ENCODE peak calls at places on chromosome 7, in four cellular contexts. G is body of pancreas, Z is fibroblast of mammary gland, K is right atrium auricular region. B is an unnamed sample.

GRCh38 chr7:150665882-150666281 is 19.6 kb upstream of the GIMAP2 start:
- DNase-seq in K (no peak), Z (no peak), G (no peak), B (no peak)

GRCh38 chr7:46256870-46257528 is 335.9 kb upstream of the IGFBP3 start:
- DNase-seq in Z (peak; percentile 61), K (no peak), G (no peak), B (no peak)

GRCh38 chr7:123872908-123873307 is 27.9 kb downstream of the HYAL4 start:
- DNase-seq in K (no peak), G (no peak), Z (no peak), B (no peak)

GRCh38 chr7:129434172-129434845 is at the start of gene STRIP2:
- DNase-seq in K (peak; percentile 91), Z (peak; percentile 55), G (peak; percentile 96), B (peak; percentile 86)

GRCh38 chr7:29607889-29608288 is 44.3 kb downstream of the PRR15 start:
- DNase-seq in K (no peak), Z (peak; percentile 65), G (no peak), B (peak; percentile 62)

GRCh38 chr7:148255333-148255732 is 335.2 kb upstream of the C7orf33 start:
- DNase-seq in G (no peak), Z (no peak), K (no peak), B (no peak)

GRCh38 chr7:157674715-157675426 is 338.1 kb downstream of the DNAJB6 start:
- DNase-seq in Z (no peak), G (no peak), K (no peak), B (no peak)

GRCh38 chr7:139702313-139702731 is 75.5 kb downstream of the HIPK2 start:
- DNase-seq in G (peak; percentile 41), Z (no peak), K (no peak), B (no peak)

GRCh38 chr7:16989883-16990413 is 108.2 kb upstream of the AGR3 start:
- DNase-seq in K (peak; percentile 83), Z (peak; percentile 90), G (peak; percentile 68), B (peak; percentile 74)

GRCh38 chr7:1421020-1421790 is 38.1 kb downstream of the MICALL2 start:
- DNase-seq in G (no peak), K (no peak), Z (no peak), B (no peak)

GRCh38 chr7:7103343-7104313 is 78.7 kb upstream of the C1GALT1 start:
- DNase-seq in G (no peak), K (no peak), Z (peak; percentile 83), B (no peak)

GRCh38 chr7:29194594-29195417 is at the start of gene CHN2:
- DNase-seq in K (peak; percentile 66), Z (peak; percentile 11), G (peak; percentile 82), B (peak; percentile 66)

GRCh38 chr7:149495785-149496641 is 1.6 kb downstream of the ZNF746 start:
- DNase-seq in Z (peak; percentile 81), K (peak; percentile 92), G (peak; percentile 70), B (peak; percentile 45)

GRCh38 chr7:121475806-121476205 is 79.7 kb upstream of the FAM3C start:
- DNase-seq in Z (peak; percentile 21), K (no peak), G (peak; percentile 85), B (no peak)

GRCh38 chr7:151060416-151061234 is 1.2 kb downstream of the SLC4A2 start:
- DNase-seq in G (peak; percentile 67), Z (peak; percentile 36), K (no peak), B (peak; percentile 19)

GRCh38 chr7:106045592-106045991 is 66.5 kb downstream of the SYPL1 start:
- DNase-seq in K (no peak), G (no peak), Z (peak; percentile 66), B (no peak)

GRCh38 chr7:150835702-150836280 is 16.5 kb upstream of the AOC1 start:
- DNase-seq in Z (no peak), G (no peak), K (no peak), B (no peak)

GRCh38 chr7:137981175-137981574 is 20.7 kb downstream of the CREB3L2 start:
- DNase-seq in G (no peak), K (no peak), Z (no peak), B (no peak)

GRCh38 chr7:151437163-151437553 is 2.8 kb downstream of the CRYGN start:
- DNase-seq in G (no peak), Z (no peak), K (no peak), B (no peak)

GRCh38 chr7:72080349-72080766 is 331.8 kb downstream of the CALN1 start:
- DNase-seq in K (peak; percentile 9), G (peak; percentile 29), Z (no peak), B (no peak)

GRCh38 chr7:17307969-17308648 is 9.7 kb downstream of the AHR start:
- DNase-seq in G (no peak), K (no peak), Z (no peak), B (no peak)

GRCh38 chr7:1770331-1770730 is 100.3 kb downstream of the ELFN1 start:
- DNase-seq in K (no peak), G (no peak), Z (no peak), B (no peak)

GRCh38 chr7:95886501-95887090 is 114.2 kb downstream of the DYNC1I1 start:
- DNase-seq in Z (peak; percentile 25), G (no peak), K (no peak), B (no peak)

GRCh38 chr7:126119981-126120380 is 1132.8 kb downstream of the GRM8 start:
- DNase-seq in G (no peak), K (no peak), Z (no peak), B (no peak)

GRCh38 chr7:40530292-40530691 is 395.5 kb downstream of the SUGCT start:
- DNase-seq in K (no peak), G (no peak), Z (no peak), B (no peak)

GRCh38 chr7:131466735-131467365 is 89.6 kb downstream of the PODXL start:
- DNase-seq in K (no peak), G (no peak), Z (no peak), B (peak; percentile 5)

GRCh38 chr7:128059143-128059975 is 28.1 kb upstream of the LRRC4 start:
- DNase-seq in K (no peak), G (no peak), Z (no peak), B (no peak)

GRCh38 chr7:55128693-55129394 is 110.0 kb downstream of the EGFR start:
- DNase-seq in Z (peak; percentile 84), G (no peak), K (no peak), B (no peak)

DNA sequence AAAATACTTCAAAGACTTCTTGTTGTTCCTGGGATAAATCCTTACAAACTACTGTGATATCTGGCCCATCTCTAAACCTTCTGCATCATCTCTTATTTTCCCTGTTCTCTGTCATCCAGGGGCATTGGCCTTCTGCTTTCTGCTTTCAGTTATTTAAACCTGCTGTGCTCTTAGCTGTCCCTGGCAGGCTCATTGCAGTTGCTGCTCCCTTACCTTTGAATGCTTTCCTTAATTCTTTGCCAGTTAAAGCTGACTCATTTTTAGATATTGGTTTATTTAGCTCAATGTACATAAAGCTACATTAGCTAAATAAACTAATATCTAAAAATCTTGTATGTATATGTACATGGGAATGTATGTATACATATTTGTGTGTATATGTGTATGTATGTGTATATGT is 40.6 kb upstream of the CD36 start:
- DNase-seq in K (no peak), Z (no peak), G (no peak), B (peak; percentile 5)
- H3K4me3 ChIP-seq in K (no peak overlapping the region), Z (no peak overlapping the region), G (no peak overlapping the region), B (no peak overlapping the region)

GRCh38 chr7:47452295-47452694 is 129.6 kb downstream of the TNS3 start:
- DNase-seq in G (no peak), K (no peak), Z (no peak), B (no peak)

GRCh38 chr7:47448971-47449370 is 132.9 kb downstream of the TNS3 start:
- DNase-seq in G (no peak), K (no peak), Z (no peak), B (no peak)

GRCh38 chr7:47447621-47448349 is 134.1 kb downstream of the TNS3 start:
- DNase-seq in G (no peak), Z (no peak), K (no peak), B (no peak)

GRCh38 chr7:47451851-47452205 is 130.1 kb downstream of the TNS3 start:
- DNase-seq in K (no peak), Z (peak; percentile 79), G (no peak), B (peak; percentile 62)

GRCh38 chr7:47449810-47450586 is 131.9 kb downstream of the TNS3 start:
- DNase-seq in K (no peak), Z (peak; percentile 86), G (no peak), B (no peak)
- H3K4me3 ChIP-seq in K (no peak overlapping the region), Z (no peak overlapping the region), G (no peak overlapping the region), B (no peak overlapping the region)

GRCh38 chr7:104327534-104327933 is 869 bp upstream of the LHFPL3 start:
- DNase-seq in Z (no peak), K (no peak), G (no peak), B (no peak)

GRCh38 chr7:104328970-104329825 is 795 bp downstream of the LHFPL3 start:
- DNase-seq in Z (no peak), G (no peak), K (no peak), B (no peak)

GRCh38 chr7:104327963-104328307 is 468 bp upstream of the LHFPL3 start:
- DNase-seq in G (no peak), K (no peak), Z (peak; percentile 5), B (no peak)

DNA sequence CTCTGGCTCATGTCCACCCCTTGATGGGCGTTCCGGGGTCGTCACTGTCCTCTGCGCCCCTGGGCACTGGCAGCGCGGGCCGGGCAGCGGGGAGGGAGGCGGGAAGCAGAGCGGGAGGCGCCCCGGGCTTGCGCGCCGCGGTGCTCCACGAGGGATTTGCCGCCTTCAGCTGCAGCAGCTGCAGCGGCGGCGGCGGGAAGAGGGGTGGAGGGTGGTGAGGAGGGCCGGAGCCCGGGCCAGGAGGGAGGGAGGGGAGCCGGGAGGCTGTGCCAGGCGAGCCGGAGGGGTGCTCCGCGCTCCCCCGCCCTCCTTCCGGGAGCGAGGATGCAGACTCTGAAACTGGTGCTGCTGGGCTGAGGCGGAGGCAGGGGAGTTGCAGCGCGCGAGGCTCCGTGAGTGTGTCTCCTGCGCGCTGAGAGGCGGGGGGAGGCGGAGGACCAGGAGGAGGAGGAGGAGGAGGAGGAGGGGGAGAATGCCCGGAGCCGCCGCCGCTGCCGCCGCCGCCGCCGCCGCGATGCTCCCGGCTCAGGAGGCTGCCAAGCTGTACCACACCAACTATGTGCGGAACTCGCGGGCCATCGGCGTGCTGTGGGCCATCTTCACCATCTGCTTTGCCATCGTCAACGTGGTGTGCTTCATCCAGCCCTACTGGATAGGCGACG is at the start of gene LHFPL3:
- DNase-seq in K (no peak), G (no peak), Z (no peak), B (peak; percentile 9)
- H3K4me3 ChIP-seq in K (peak within 1 kb of the TSS; percentile 34), G (no peak within 1 kb of the TSS), Z (no peak within 1 kb of the TSS), B (no peak within 1 kb of the TSS)

GRCh38 chr7:99331002-99331401 is 5.3 kb downstream of the ARPC1A start:
- DNase-seq in K (no peak), G (no peak), Z (peak; percentile 13), B (no peak)
- H3K4me3 ChIP-seq in K (no peak overlapping the region), G (no peak overlapping the region), Z (no peak overlapping the region), B (no peak overlapping the region)

B was measured in MG63.